ENCODE peak calls at places on chromosomes 7 and 10, in five cellular contexts. One of them, this sample, is unnamed.

GRCh38 chr10:30529373-30529998 is 95.5 kb downstream of the MAP3K8 start:
- DNase-seq in IMR-90: no peak
- DNase-seq in H1: no peak
- DNase-seq in neuronal stem cell: no peak
- DNase-seq in mesenchymal stem cell: no peak
- DNase-seq in this sample: no peak

GRCh38 chr10:43942096-43942885 is 293.6 kb upstream of the ZNF32 start:
- DNase-seq in IMR-90: no peak
- DNase-seq in H1: no peak
- DNase-seq in neuronal stem cell: no peak
- DNase-seq in mesenchymal stem cell: no peak
- DNase-seq in this sample: no peak

GRCh38 chr7:105487559-105488218 is 34.4 kb downstream of the PUS7 start:
- DNase-seq in IMR-90: peak
- DNase-seq in H1: no peak
- DNase-seq in neuronal stem cell: peak
- DNase-seq in mesenchymal stem cell: peak
- DNase-seq in this sample: peak

GRCh38 chr10:5494611-5495010 is 4.8 kb downstream of the CALML5 start:
- DNase-seq in IMR-90: no peak
- DNase-seq in H1: no peak
- DNase-seq in neuronal stem cell: no peak
- DNase-seq in mesenchymal stem cell: no peak
- DNase-seq in this sample: no peak

GRCh38 chr7:110831450-110831849 is 259.5 kb upstream of the LRRN3 start:
- DNase-seq in IMR-90: no peak
- DNase-seq in H1: no peak
- DNase-seq in neuronal stem cell: no peak
- DNase-seq in mesenchymal stem cell: no peak
- DNase-seq in this sample: no peak

GRCh38 chr10:92024700-92025099 is 101.1 kb downstream of the BTAF1 start:
- DNase-seq in IMR-90: peak
- DNase-seq in H1: no peak
- DNase-seq in neuronal stem cell: no peak
- DNase-seq in mesenchymal stem cell: no peak
- DNase-seq in this sample: no peak

GRCh38 chr10:50152792-50153272 is 85.1 kb downstream of the WASHC2A start:
- DNase-seq in IMR-90: no peak
- DNase-seq in H1: peak
- DNase-seq in neuronal stem cell: no peak
- DNase-seq in mesenchymal stem cell: no peak
- DNase-seq in this sample: peak

GRCh38 chr7:1673581-1674102 is 3.6 kb downstream of the ELFN1 start:
- DNase-seq in IMR-90: no peak
- DNase-seq in H1: no peak
- DNase-seq in neuronal stem cell: no peak
- DNase-seq in mesenchymal stem cell: no peak
- DNase-seq in this sample: no peak

GRCh38 chr10:37765216-37765615 is 92.2 kb downstream of the ZNF248 start:
- DNase-seq in IMR-90: no peak
- DNase-seq in H1: no peak
- DNase-seq in neuronal stem cell: no peak
- DNase-seq in mesenchymal stem cell: no peak
- DNase-seq in this sample: no peak

GRCh38 chr10:29471483-29471859 is 163.3 kb downstream of the SVIL start:
- DNase-seq in IMR-90: peak
- DNase-seq in H1: no peak
- DNase-seq in neuronal stem cell: no peak
- DNase-seq in mesenchymal stem cell: peak
- DNase-seq in this sample: peak

GRCh38 chr10:55370021-55370420 is 569.0 kb upstream of the PCDH15 start:
- DNase-seq in IMR-90: no peak
- DNase-seq in H1: no peak
- DNase-seq in neuronal stem cell: peak
- DNase-seq in mesenchymal stem cell: peak
- DNase-seq in this sample: no peak

DNA sequence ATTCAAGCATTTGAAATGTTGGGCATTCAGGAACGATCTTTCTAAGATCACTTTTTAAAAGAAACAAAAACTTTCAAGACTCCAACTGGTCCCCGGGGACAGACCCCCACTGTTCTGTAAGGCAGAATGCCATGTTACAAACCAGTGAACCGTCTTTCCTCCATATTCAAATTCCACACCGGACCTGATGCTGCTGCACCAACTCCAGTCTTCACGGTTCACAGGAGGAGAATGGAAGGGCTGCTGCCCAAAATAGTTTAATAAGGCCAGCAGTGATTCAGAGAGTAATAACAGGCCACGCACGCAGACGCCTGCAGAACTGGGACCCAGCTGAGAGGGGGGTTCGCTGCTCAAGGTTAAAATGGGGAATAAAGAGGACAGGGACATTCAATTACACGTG is 47.2 kb downstream of the OSBPL3 start:
- DNase-seq in IMR-90: no peak
- DNase-seq in H1: no peak
- DNase-seq in neuronal stem cell: no peak
- DNase-seq in mesenchymal stem cell: no peak
- DNase-seq in this sample: no peak
- H3K4me3 ChIP-seq in IMR-90: no peak
- H3K4me3 ChIP-seq in H1: no peak
- H3K4me3 ChIP-seq in neuronal stem cell: peak
- H3K4me3 ChIP-seq in mesenchymal stem cell: no peak
- H3K4me3 ChIP-seq in this sample: no peak

GRCh38 chr7:142997590-142997989 is 29.3 kb downstream of the OR9A2 start:
- DNase-seq in IMR-90: no peak
- DNase-seq in H1: no peak
- DNase-seq in neuronal stem cell: no peak
- DNase-seq in mesenchymal stem cell: no peak
- DNase-seq in this sample: no peak
- H2BK15ac ChIP-seq in IMR-90: no peak
- H2BK15ac ChIP-seq in H1: no peak
- H2BK15ac ChIP-seq in neuronal stem cell: no peak
- H2BK15ac ChIP-seq in mesenchymal stem cell: no peak
- H2BK15ac ChIP-seq in this sample: no peak

DNA sequence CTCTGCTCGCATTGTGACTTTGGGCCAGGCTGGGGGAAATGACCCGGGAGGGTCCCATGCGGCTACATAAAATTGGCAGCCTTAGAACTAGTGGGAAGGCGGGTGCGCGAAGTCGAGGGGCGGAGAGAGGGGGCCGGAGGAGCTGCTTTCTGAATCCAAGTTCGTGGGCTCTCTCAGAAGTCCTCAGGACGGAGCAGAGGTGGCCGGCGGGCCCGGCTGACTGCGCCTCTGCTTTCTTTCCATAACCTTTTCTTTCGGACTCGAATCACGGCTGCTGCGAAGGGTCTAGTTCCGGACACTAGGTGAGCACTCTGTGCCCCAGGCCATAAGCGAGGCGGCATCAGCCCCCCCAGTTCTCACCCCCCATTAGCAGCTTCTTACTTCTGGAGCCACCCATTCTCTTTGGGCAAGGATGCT is at the start of gene KAZALD1:
- DNase-seq in IMR-90: no peak
- DNase-seq in H1: no peak
- DNase-seq in neuronal stem cell: no peak
- DNase-seq in mesenchymal stem cell: no peak
- DNase-seq in this sample: no peak
- H2AK5ac ChIP-seq in IMR-90: peak
- H2AK5ac ChIP-seq in H1: no peak
- H2AK5ac ChIP-seq in neuronal stem cell: peak
- H2AK5ac ChIP-seq in mesenchymal stem cell: peak
- H2AK5ac ChIP-seq in this sample: no peak

DNA sequence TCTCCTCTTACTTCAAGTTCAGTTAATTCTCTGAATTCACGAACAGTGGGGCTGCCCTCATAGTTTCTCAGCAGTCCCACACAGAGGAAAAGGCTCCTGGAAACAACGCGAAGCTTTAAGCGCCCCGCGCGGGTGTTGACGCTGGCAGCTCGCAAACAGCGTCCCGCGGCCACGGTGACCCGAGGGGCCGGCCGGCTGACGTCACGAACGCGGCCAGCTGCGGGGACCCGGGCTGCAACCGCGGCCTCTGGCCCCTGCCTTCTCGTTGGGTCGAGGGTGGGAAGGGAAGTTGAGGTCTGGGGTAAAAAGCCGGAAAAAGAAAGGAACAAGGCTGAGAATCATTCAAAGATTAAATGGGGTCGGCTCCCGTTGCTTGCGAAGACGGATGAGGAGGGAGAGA is 7.2 kb upstream of the FEZF1 start:
- DNase-seq in IMR-90: no peak
- DNase-seq in H1: no peak
- DNase-seq in neuronal stem cell: no peak
- DNase-seq in mesenchymal stem cell: no peak
- DNase-seq in this sample: peak
- H3K4me3 ChIP-seq in IMR-90: no peak
- H3K4me3 ChIP-seq in H1: peak
- H3K4me3 ChIP-seq in neuronal stem cell: peak
- H3K4me3 ChIP-seq in mesenchymal stem cell: peak
- H3K4me3 ChIP-seq in this sample: no peak

DNA sequence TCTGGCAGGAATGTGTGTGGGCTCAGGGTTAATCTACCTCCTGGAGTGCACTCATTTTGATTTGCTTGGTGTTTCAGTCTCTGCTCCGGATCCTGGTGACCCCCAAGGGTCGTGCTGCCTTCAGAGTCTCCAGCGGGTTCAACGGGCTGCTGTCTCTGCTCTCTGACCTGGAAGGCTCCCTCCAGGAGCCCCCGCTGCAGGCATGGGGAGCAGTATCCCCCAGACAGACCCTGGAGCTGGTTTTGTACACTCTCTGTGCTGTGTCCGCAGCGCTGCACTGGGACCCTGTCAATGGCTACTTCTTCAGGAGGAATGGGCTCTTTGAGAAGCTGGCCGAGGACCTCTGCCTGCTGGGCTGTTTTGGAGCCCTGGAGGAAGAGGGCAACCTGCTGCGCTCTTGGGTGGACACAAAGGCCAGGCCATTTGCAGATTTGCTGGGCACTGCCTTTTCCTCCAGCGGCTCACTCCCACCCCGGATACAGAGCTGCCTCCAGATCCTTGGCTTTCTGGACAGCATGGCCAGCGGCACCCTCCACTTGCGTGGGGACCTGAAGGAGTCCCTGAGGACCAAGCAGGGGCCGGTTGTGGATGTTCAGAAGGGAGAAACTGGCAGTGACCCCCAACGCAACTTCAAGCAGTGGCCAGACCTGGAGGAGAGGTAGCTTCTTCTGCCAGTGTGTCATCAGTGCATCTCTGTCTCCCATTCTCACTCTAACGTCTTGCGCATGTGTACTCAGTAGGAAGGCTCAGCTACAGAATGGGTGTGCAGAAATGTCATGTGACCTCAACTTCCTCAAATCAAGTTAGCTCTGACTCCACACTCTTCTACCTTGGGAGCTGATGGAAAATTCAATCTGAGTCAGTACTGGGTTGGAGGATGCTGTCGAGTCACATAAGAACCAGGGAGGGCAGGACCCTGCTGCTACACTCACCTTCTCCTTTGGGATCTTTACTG is 58.5 kb downstream of the WDFY4 start:
- DNase-seq in IMR-90: no peak
- DNase-seq in H1: no peak
- DNase-seq in neuronal stem cell: no peak
- DNase-seq in mesenchymal stem cell: no peak
- DNase-seq in this sample: peak
- H2BK15ac ChIP-seq in IMR-90: no peak
- H2BK15ac ChIP-seq in H1: no peak
- H2BK15ac ChIP-seq in neuronal stem cell: no peak
- H2BK15ac ChIP-seq in mesenchymal stem cell: no peak
- H2BK15ac ChIP-seq in this sample: no peak

This sample was measured in mesendoderm.